ENCODE peak calls at places on chromosomes 4 and X, in six cellular contexts. J is tibial nerve, A is mammary epithelial cell, G is upper lobe of right lung, K is esophagus squamous epithelium, M is mucosa of descending colon. B is an unnamed sample.

GRCh38 chr4:53943345-53944085 is 120.9 kb downstream of the CHIC2 start:
- DNase-seq in J (no peak), A (peak; percentile 93), G (no peak), K (no peak), M (no peak), B (no peak)

GRCh38 chr4:45939056-45939455 is 184.8 kb downstream of the GABRG1 start:
- DNase-seq in J (no peak), A (no peak), G (no peak), K (no peak), M (no peak), B (no peak)

GRCh38 chrX:98448524-98448923 is 1564.8 kb downstream of the RPA4 start:
- DNase-seq in J (no peak), A (no peak), G (no peak), K (no peak), M (no peak), B (no peak)

GRCh38 chr4:164204434-164204833 is 549.5 kb upstream of the SMIM31 start:
- DNase-seq in J (no peak), A (peak; percentile 70), G (no peak), K (no peak), M (no peak), B (no peak)

GRCh38 chrX:136608295-136608933 is 39.5 kb upstream of the CD40LG start:
- DNase-seq in J (peak; percentile 5), A (peak; percentile 20), G (peak; percentile 61), K (no peak), M (peak; percentile 51), B (no peak)

GRCh38 chrX:119790977-119791436 is 423 bp downstream of the RPL39 start:
- DNase-seq in J (peak; percentile 13), A (peak; percentile 16), G (no peak), K (no peak), M (peak; percentile 54), B (peak; percentile 44)

GRCh38 chr4:146637853-146638800 is 566 bp upstream of the POU4F2 start:
- DNase-seq in J (no peak), A (no peak), G (no peak), K (no peak), M (peak; percentile 29), B (no peak)

GRCh38 chrX:155434906-155435743 is 23.3 kb downstream of the F8A3 start:
- DNase-seq in J (peak; percentile 4), A (no peak), G (no peak), K (no peak), M (no peak), B (peak; percentile 22)

GRCh38 chr4:7740866-7741525 is 198.7 kb downstream of the AFAP1 start:
- DNase-seq in J (no peak), A (no peak), G (no peak), K (no peak), M (no peak), B (no peak)

GRCh38 chrX:13695601-13696115 is 6.7 kb downstream of the RAB9A start:
- DNase-seq in J (no peak), A (no peak), G (no peak), K (no peak), M (no peak), B (no peak)

GRCh38 chr4:119040261-119040660 is 95.4 kb upstream of the MYOZ2 start:
- DNase-seq in J (no peak), A (no peak), G (no peak), K (no peak), M (no peak), B (no peak)

GRCh38 chr4:5368426-5368825 is 317.1 kb downstream of the STK32B start:
- DNase-seq in J (no peak), A (no peak), G (no peak), K (no peak), M (no peak), B (no peak)

GRCh38 chrX:47564438-47565085 is 3.6 kb downstream of the ARAF start:
- DNase-seq in J (no peak), A (no peak), G (no peak), K (no peak), M (no peak), B (no peak)
- H3K36me3 ChIP-seq in J (peaks cover 61% of the 10 kb centered on the region), A (no peaks in the 10 kb centered on the region), G (peaks cover 44% of the 10 kb centered on the region), K (peaks cover 6% of the 10 kb centered on the region), M (no peaks in the 10 kb centered on the region), B (no peaks in the 10 kb centered on the region)

GRCh38 chr4:86592553-86593249 is 1.4 kb upstream of the PTPN13 start:
- DNase-seq in J (no peak), A (peak; percentile 30), G (no peak), K (no peak), M (no peak), B (no peak)

GRCh38 chr4:86594559-86595425 is 677 bp downstream of the PTPN13 start:
- DNase-seq in J (peak; percentile 44), A (peak; percentile 66), G (peak; percentile 67), K (no peak), M (no peak), B (no peak)

GRCh38 chr4:86593726-86594558 is at the start of gene PTPN13:
- DNase-seq in J (peak; percentile 94), A (peak; percentile 99), G (peak; percentile 99), K (peak; percentile 45), M (peak; percentile 94), B (peak; percentile 89)

GRCh38 chr4:86596802-86597201 is 2.7 kb downstream of the PTPN13 start:
- DNase-seq in J (no peak), A (peak; percentile 61), G (no peak), K (no peak), M (no peak), B (no peak)

GRCh38 chr4:86595426-86595805 is 1.3 kb downstream of the PTPN13 start:
- DNase-seq in J (no peak), A (peak; percentile 44), G (no peak), K (no peak), M (no peak), B (no peak)
- H3K4me3 ChIP-seq in J (peak overlapping the region; percentile 58), A (peak overlapping the region; percentile 94), G (peak overlapping the region; percentile 71), K (peak overlapping the region; percentile 71), M (no peak overlapping the region), B (peak overlapping the region; percentile 54)

GRCh38 chr4:109510687-109511086 is 49.4 kb upstream of the MCUB start:
- DNase-seq in J (no peak), A (no peak), G (no peak), K (no peak), M (no peak), B (no peak)

GRCh38 chr4:109506890-109507289 is 53.2 kb upstream of the MCUB start:
- DNase-seq in J (no peak), A (no peak), G (no peak), K (no peak), M (no peak), B (no peak)

DNA sequence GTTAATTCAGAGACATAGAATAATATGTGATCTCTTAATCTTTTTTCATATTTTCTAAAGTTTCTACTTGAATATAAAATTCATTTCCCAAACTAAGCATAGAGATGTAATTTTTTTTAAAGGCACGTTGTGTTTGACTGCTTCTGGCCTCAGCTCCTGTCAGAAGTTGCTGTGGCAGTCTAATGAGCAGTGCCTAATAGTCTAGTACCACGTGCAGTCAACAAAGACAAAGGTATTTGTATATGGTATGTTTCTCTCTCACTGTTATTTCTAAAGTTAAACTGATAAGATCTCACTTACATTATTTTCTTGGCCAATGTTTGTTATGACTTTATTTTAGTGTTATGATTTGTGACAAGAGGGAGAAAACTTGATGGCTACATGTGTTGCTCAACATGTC is 48.6 kb upstream of the MCUB start:
- DNase-seq in J (no peak), A (no peak), G (no peak), K (no peak), M (no peak), B (no peak)
- H3K36me3 ChIP-seq in J (peaks cover 78% of the 10 kb centered on the region), A (peaks cover 21% of the 10 kb centered on the region), G (peaks cover 90% of the 10 kb centered on the region), K (no peaks in the 10 kb centered on the region), M (peaks cover 5% of the 10 kb centered on the region), B (peaks cover 3% of the 10 kb centered on the region)

GRCh38 chr4:6472008-6472386 is 417 bp downstream of the PPP2R2C start:
- DNase-seq in J (no peak), A (no peak), G (no peak), K (no peak), M (peak; percentile 31), B (no peak)

GRCh38 chr4:6469898-6470501 is 2.4 kb downstream of the PPP2R2C start:
- DNase-seq in J (no peak), A (no peak), G (no peak), K (no peak), M (no peak), B (peak; percentile 26)

GRCh38 chr4:6470502-6471302 is 1.7 kb downstream of the PPP2R2C start:
- DNase-seq in J (peak; percentile 7), A (peak; percentile 30), G (peak; percentile 66), K (no peak), M (peak; percentile 46), B (no peak)

GRCh38 chr4:6472387-6473263 is at the start of gene PPP2R2C:
- DNase-seq in J (no peak), A (no peak), G (peak; percentile 34), K (no peak), M (peak; percentile 21), B (no peak)

GRCh38 chr4:6471303-6472007 is 959 bp downstream of the PPP2R2C start:
- DNase-seq in J (no peak), A (no peak), G (no peak), K (no peak), M (no peak), B (no peak)
- H3K4me3 ChIP-seq in J (no peak overlapping the region), A (peak overlapping the region; percentile 19), G (peak overlapping the region; percentile 25), K (peak overlapping the region; percentile 57), M (no peak overlapping the region), B (no peak overlapping the region)

GRCh38 chr4:881709-882108 is 50.4 kb downstream of the GAK start:
- DNase-seq in J (no peak), A (no peak), G (no peak), K (no peak), M (no peak), B (no peak)

GRCh38 chr4:878796-879729 is 53.1 kb downstream of the GAK start:
- DNase-seq in J (no peak), A (no peak), G (no peak), K (no peak), M (no peak), B (no peak)

GRCh38 chr4:880684-881405 is 51.3 kb downstream of the GAK start:
- DNase-seq in J (no peak), A (no peak), G (no peak), K (no peak), M (no peak), B (no peak)

GRCh38 chr4:877502-877901 is 51.6 kb upstream of the CPLX1 start:
- DNase-seq in J (no peak), A (no peak), G (no peak), K (no peak), M (no peak), B (no peak)

GRCh38 chr4:879730-880079 is 52.4 kb downstream of the GAK start:
- DNase-seq in J (no peak), A (no peak), G (no peak), K (no peak), M (no peak), B (no peak)
- H3K36me3 ChIP-seq in J (peaks cover 100% of the 10 kb centered on the region), A (peaks cover 12% of the 10 kb centered on the region), G (peaks cover 93% of the 10 kb centered on the region), K (peaks cover 19% of the 10 kb centered on the region), M (peaks cover 7% of the 10 kb centered on the region), B (no peaks in the 10 kb centered on the region)

GRCh38 chr4:91596683-91597082 is 707.1 kb upstream of the GRID2 start:
- DNase-seq in J (no peak), A (no peak), G (no peak), K (no peak), M (no peak), B (no peak)

GRCh38 chr4:91598696-91599095 is 705.1 kb upstream of the GRID2 start:
- DNase-seq in J (no peak), A (no peak), G (peak; percentile 30), K (no peak), M (no peak), B (no peak)

DNA sequence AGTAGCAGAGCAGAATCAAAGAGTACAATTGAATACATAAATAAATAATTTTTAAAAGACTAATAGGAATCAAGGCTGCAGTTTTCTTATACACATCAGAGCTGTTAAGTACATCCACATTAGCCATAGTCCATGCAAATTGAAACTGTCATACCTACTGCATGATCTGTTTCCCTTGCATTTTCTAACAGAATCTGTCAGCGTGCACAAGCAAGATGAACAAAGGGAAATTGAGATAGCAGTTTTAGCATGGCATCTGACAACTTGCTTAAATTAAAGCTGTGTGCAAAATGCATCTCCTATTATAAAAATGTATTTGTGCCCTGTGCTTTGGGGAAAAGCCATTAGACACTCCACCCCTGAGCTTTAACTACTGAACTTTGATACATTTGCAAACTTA is 703.5 kb upstream of the GRID2 start:
- DNase-seq in J (no peak), A (no peak), G (no peak), K (no peak), M (no peak), B (no peak)
- H3K4me3 ChIP-seq in J (no peak overlapping the region), A (no peak overlapping the region), G (no peak overlapping the region), K (no peak overlapping the region), M (no peak overlapping the region), B (no peak overlapping the region)